ENCODE peak calls at places on chromosome 14, in seven cellular contexts. E, G, L, J, P, H and U are unnamed samples.
A peak's percentile ranks its signal among the peaks of the same experiment; 100 is the strongest.

GRCh38 chr14:64885555-64885954 is 5.8 kb upstream of the SPTB start:
- DNase-seq in E (no peak), G (no peak), L (no peak), J (no peak), P (no peak), H (no peak), U (no peak)

GRCh38 chr14:31320216-31320615 is 100.1 kb downstream of the HEATR5A start:
- DNase-seq in E (no peak), G (no peak), L (no peak), J (no peak), P (no peak), H (peak; percentile 28), U (no peak)

GRCh38 chr14:65035049-65035448 is 48.4 kb downstream of the FNTB start:
- DNase-seq in E (no peak), G (no peak), L (no peak), J (no peak), P (no peak), H (peak; percentile 69), U (no peak)

GRCh38 chr14:86574026-86574777 is 1044.3 kb downstream of the FLRT2 start:
- DNase-seq in E (no peak), G (no peak), L (no peak), J (no peak), P (no peak), H (no peak), U (no peak)

GRCh38 chr14:104978774-104979691 is 859 bp upstream of the AHNAK2 start:
- DNase-seq in E (no peak), G (no peak), L (no peak), J (no peak), P (no peak), H (no peak), U (no peak)

GRCh38 chr14:69483765-69484443 is 624 bp upstream of the PLEKHD1 start:
- DNase-seq in E (no peak), G (no peak), L (peak; percentile 31), J (peak; percentile 83), P (no peak), H (no peak), U (no peak)

GRCh38 chr14:96165493-96166474 is 38.9 kb upstream of the BDKRB2 start:
- DNase-seq in E (no peak), G (no peak), L (no peak), J (no peak), P (no peak), H (no peak), U (no peak)

GRCh38 chr14:65846469-65846868 is 433.9 kb downstream of the FUT8 start:
- DNase-seq in E (peak; percentile 20), G (no peak), L (no peak), J (peak; percentile 45), P (no peak), H (no peak), U (peak; percentile 72)

GRCh38 chr14:65487783-65488578 is 75.5 kb downstream of the FUT8 start:
- DNase-seq in E (no peak), G (peak; percentile 26), L (no peak), J (no peak), P (no peak), H (no peak), U (no peak)

GRCh38 chr14:54686219-54686870 is 119.4 kb downstream of the SAMD4A start:
- DNase-seq in E (peak; percentile 34), G (no peak), L (no peak), J (no peak), P (no peak), H (peak; percentile 33), U (no peak)

GRCh38 chr14:98623806-98624430 is 648.1 kb downstream of the BCL11B start:
- DNase-seq in E (no peak), G (no peak), L (no peak), J (peak; percentile 38), P (no peak), H (no peak), U (no peak)

GRCh38 chr14:50714452-50715073 is 46.5 kb upstream of the SAV1 start:
- DNase-seq in E (peak; percentile 63), G (peak; percentile 52), L (no peak), J (no peak), P (no peak), H (no peak), U (no peak)

GRCh38 chr14:104586832-104587620 is 7.5 kb downstream of the C14orf180 start:
- DNase-seq in E (no peak), G (no peak), L (no peak), J (no peak), P (no peak), H (peak; percentile 12), U (no peak)

GRCh38 chr14:66140213-66140918 is 345.8 kb upstream of the CCDC196 start:
- DNase-seq in E (peak; percentile 58), G (peak; percentile 72), L (no peak), J (no peak), P (no peak), H (no peak), U (no peak)

GRCh38 chr14:89787525-89787924 is 167.0 kb downstream of the EFCAB11 start:
- DNase-seq in E (no peak), G (no peak), L (no peak), J (no peak), P (no peak), H (no peak), U (no peak)

GRCh38 chr14:49970474-49971147 is 77.7 kb downstream of the ARF6 start:
- DNase-seq in E (no peak), G (peak; percentile 48), L (no peak), J (peak; percentile 99), P (no peak), H (no peak), U (peak; percentile 62)

GRCh38 chr14:44914849-44915248 is 46.9 kb downstream of the KLHL28 start:
- DNase-seq in E (no peak), G (no peak), L (no peak), J (no peak), P (no peak), H (no peak), U (no peak)

GRCh38 chr14:74945261-74945851 is 10.0 kb downstream of the PGF start:
- DNase-seq in E (peak; percentile 40), G (peak; percentile 50), L (peak; percentile 53), J (no peak), P (no peak), H (no peak), U (no peak)

GRCh38 chr14:72753044-72753710 is 140.7 kb downstream of the DPF3 start:
- DNase-seq in E (no peak), G (no peak), L (no peak), J (no peak), P (no peak), H (no peak), U (no peak)

GRCh38 chr14:68894802-68895201 is 84.3 kb downstream of the ACTN1 start:
- DNase-seq in E (no peak), G (no peak), L (no peak), J (no peak), P (no peak), H (no peak), U (no peak)

GRCh38 chr14:82855912-82856381 is 1322.3 kb upstream of the SEL1L start:
- DNase-seq in E (peak; percentile 1), G (peak; percentile 2), L (peak; percentile 3), J (peak; percentile 86), P (no peak), H (no peak), U (no peak)

GRCh38 chr14:35335388-35336092 is 43.4 kb downstream of the PSMA6 start:
- DNase-seq in E (no peak), G (no peak), L (no peak), J (no peak), P (no peak), H (no peak), U (no peak)

GRCh38 chr14:24574206-24574774 is 1.8 kb downstream of the CTSG start:
- DNase-seq in E (no peak), G (no peak), L (no peak), J (no peak), P (no peak), H (no peak), U (no peak)

GRCh38 chr14:73365727-73366126 is 92.6 kb downstream of the NUMB start:
- DNase-seq in E (no peak), G (no peak), L (no peak), J (no peak), P (no peak), H (no peak), U (no peak)

GRCh38 chr14:20631023-20631820 is 10.3 kb downstream of the OR6S1 start:
- DNase-seq in E (peak; percentile 72), G (no peak), L (no peak), J (no peak), P (peak; percentile 52), H (no peak), U (no peak)

GRCh38 chr14:105092124-105092911 is 27.1 kb upstream of the GPR132 start:
- DNase-seq in E (no peak), G (no peak), L (no peak), J (no peak), P (no peak), H (no peak), U (no peak)

GRCh38 chr14:22691171-22691570 is 47.0 kb upstream of the OR6J1 start:
- DNase-seq in E (no peak), G (no peak), L (no peak), J (no peak), P (no peak), H (no peak), U (no peak)

GRCh38 chr14:94009767-94010166 is 12.7 kb downstream of the CCDC197 start:
- DNase-seq in E (peak; percentile 76), G (no peak), L (no peak), J (peak; percentile 92), P (no peak), H (no peak), U (no peak)